ENCODE peak calls at places on chromosomes 11 and 22, in six cellular contexts. U, E, K, R, I and L are unnamed samples.

GRCh38 chr11:32069361-32070058 is 21.4 kb upstream of the RCN1 start:
- ATAC-seq in U (no peak), E (no peak), K (no peak), R (no peak), I (peak), L (no peak)

GRCh38 chr11:22508691-22509090 is 116.9 kb downstream of the FANCF start:
- ATAC-seq in U (no peak), E (no peak), K (no peak), R (no peak), I (no peak), L (no peak)

GRCh38 chr22:45516923-45517675 is 14.4 kb downstream of the FBLN1 start:
- ATAC-seq in U (peak), E (peak), K (no peak), R (no peak), I (no peak), L (no peak)

GRCh38 chr11:75768909-75769771 is 562 bp downstream of the DGAT2 start:
- ATAC-seq in U (no peak), E (no peak), K (peak), R (peak), I (peak), L (no peak)

GRCh38 chr11:102560555-102561011 is 30.0 kb upstream of the MMP7 start:
- ATAC-seq in U (peak), E (no peak), K (no peak), R (no peak), I (peak), L (peak)

GRCh38 chr11:1507381-1508140 is 21.0 kb upstream of the MOB2 start:
- ATAC-seq in U (no peak), E (no peak), K (no peak), R (no peak), I (no peak), L (peak)

GRCh38 chr22:44765571-44766285 is 13.4 kb downstream of the ARHGAP8 start:
- ATAC-seq in U (peak), E (no peak), K (no peak), R (no peak), I (no peak), L (no peak)

GRCh38 chr11:20020198-20020597 is 140.1 kb downstream of the DBX1 start:
- ATAC-seq in U (no peak), E (no peak), K (no peak), R (peak), I (no peak), L (no peak)

GRCh38 chr11:101915811-101916291 is 471 bp downstream of the ANGPTL5 start:
- ATAC-seq in U (no peak), E (peak), K (no peak), R (peak), I (peak), L (no peak)

GRCh38 chr11:16816358-16817270 is 78.2 kb downstream of the C11orf58 start:
- ATAC-seq in U (no peak), E (no peak), K (no peak), R (no peak), I (no peak), L (no peak)

GRCh38 chr11:16818284-16818683 is 79.8 kb downstream of the C11orf58 start:
- ATAC-seq in U (no peak), E (peak), K (no peak), R (peak), I (no peak), L (no peak)

GRCh38 chr11:16817321-16817720 is 78.9 kb downstream of the C11orf58 start:
- ATAC-seq in U (no peak), E (no peak), K (no peak), R (no peak), I (no peak), L (no peak)

GRCh38 chr11:16825091-16825490 is 86.6 kb downstream of the C11orf58 start:
- ATAC-seq in U (no peak), E (no peak), K (no peak), R (no peak), I (no peak), L (no peak)

DNA sequence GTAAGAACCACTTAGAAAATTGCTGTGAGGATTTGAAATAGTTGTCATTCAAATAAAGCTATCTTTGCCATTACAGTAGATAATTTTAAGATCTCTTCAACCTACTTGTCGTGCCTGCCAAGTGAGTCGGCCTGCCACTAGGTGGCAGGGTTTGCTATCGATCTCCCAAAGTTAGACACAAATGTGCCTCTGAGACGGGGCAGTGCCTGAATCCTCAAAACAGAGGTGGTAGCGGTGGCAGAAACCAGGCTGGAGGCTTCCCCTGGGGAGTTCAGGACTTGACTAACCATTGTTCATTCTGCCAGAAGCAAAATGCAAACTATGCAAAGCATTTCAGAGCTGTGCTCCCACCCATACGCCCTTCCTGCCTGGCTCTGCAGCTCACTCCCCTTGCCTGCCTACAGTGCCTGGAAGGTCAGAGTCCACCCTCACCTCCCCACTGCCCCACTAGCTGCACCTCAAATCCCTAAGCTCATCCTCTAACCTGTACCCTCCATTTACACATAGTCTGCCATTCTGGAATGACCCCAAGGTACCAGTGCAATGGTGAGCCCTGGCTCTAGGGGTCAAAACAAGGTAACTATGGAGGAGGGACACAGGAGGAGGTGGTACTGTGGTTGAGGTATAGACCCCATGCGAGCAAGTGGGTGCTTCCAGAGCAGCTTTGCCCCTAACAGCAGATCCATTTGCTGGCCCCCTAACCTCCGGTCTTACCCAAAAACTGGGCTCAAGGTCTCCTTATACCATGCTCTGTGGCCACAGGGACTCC is 82.1 kb downstream of the C11orf58 start:
- ATAC-seq in U (peak), E (peak), K (peak), R (peak), I (peak), L (peak)
- TF ChIP-seq EP300 in U (no peak), E (no peak), K (no peak), R (no peak), I (no peak), L (no peak)

GRCh38 chr22:40680819-40681183 is 1.5 kb downstream of the MCHR1 start:
- ATAC-seq in U (no peak), E (no peak), K (no peak), R (no peak), I (no peak), L (no peak)

GRCh38 chr22:40684728-40685127 is 5.4 kb downstream of the MCHR1 start:
- ATAC-seq in U (no peak), E (no peak), K (no peak), R (no peak), I (no peak), L (no peak)

GRCh38 chr22:40687706-40688105 is 8.4 kb downstream of the MCHR1 start:
- ATAC-seq in U (no peak), E (no peak), K (no peak), R (no peak), I (no peak), L (no peak)

GRCh38 chr22:40681451-40681850 is 2.2 kb downstream of the MCHR1 start:
- ATAC-seq in U (no peak), E (no peak), K (no peak), R (no peak), I (no peak), L (no peak)

GRCh38 chr22:40685406-40685805 is 6.1 kb downstream of the MCHR1 start:
- ATAC-seq in U (no peak), E (no peak), K (no peak), R (no peak), I (no peak), L (no peak)
- TF ChIP-seq EP300 in U (no peak), E (no peak), K (no peak), R (no peak), I (no peak), L (no peak)

DNA sequence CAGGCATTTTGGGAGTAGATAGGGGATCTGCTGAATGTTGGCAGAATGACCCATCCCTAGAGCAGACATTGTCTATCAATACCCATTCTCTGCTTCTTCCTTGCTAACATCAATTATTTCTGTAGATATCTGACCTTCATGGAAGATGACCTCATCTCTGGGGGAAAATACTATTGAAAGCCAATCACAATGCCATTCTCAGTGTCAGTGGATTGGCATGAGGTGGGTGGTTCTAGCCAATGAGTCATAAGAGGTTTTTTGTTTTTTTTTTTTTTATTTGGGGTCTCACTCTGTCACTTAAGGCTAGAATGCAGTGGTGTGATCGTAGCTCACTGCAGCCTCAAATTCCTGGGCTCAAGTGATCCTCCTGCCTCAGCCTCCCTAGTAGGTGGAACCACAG is 42.5 kb downstream of the SNX19 start:
- ATAC-seq in U (no peak), E (no peak), K (no peak), R (no peak), I (no peak), L (no peak)
- TF ChIP-seq EP300 in U (no peak), E (no peak), K (no peak), R (no peak), I (no peak), L (no peak)

GRCh38 chr11:36271794-36272409 is 17.3 kb downstream of the COMMD9 start:
- ATAC-seq in U (no peak), E (no peak), K (no peak), R (peak), I (no peak), L (no peak)

GRCh38 chr11:36268337-36268931 is 20.8 kb downstream of the COMMD9 start:
- ATAC-seq in U (no peak), E (no peak), K (no peak), R (no peak), I (no peak), L (no peak)

GRCh38 chr11:36278531-36279245 is 10.5 kb downstream of the COMMD9 start:
- ATAC-seq in U (no peak), E (peak), K (no peak), R (peak), I (no peak), L (no peak)

DNA sequence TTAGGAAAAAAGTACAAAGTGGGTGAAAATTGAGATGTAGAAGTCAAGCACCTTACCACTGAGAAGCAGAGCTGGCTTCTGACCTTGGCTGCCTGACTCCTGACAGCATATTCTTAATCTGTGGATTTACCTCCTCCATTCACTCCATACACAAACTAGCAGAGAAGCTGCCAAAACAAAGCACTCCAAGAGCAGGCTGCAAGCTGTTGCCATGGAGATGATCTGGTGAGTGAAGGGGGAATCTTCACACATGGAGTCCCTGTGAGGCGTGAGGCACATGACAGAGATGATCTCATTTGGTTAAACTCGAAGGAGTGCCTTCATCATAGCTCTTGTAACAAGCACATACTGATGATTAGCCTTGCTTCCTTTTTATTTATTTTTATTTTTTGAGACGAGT is 16.1 kb downstream of the COMMD9 start:
- ATAC-seq in U (no peak), E (no peak), K (no peak), R (no peak), I (no peak), L (no peak)
- TF ChIP-seq EP300 in U (no peak), E (no peak), K (no peak), R (no peak), I (no peak), L (no peak)

GRCh38 chr22:22073769-22074561 is 91.4 kb upstream of the TOP3B start:
- ATAC-seq in U (no peak), E (no peak), K (no peak), R (no peak), I (no peak), L (no peak)
- TF ChIP-seq EP300 in U (no peak), E (no peak), K (no peak), R (no peak), I (no peak), L (no peak)

GRCh38 chr11:28547395-28547794 is 439.2 kb downstream of the METTL15 start:
- ATAC-seq in U (no peak), E (no peak), K (no peak), R (no peak), I (no peak), L (peak)
- TF ChIP-seq EP300 in U (no peak), E (no peak), K (no peak), R (no peak), I (no peak), L (no peak)

GRCh38 chr22:39426380-39427043 is 26.9 kb downstream of the TAB1 start:
- ATAC-seq in U (no peak), E (no peak), K (no peak), R (no peak), I (no peak), L (no peak)
- TF ChIP-seq EP300 in U (no peak), E (no peak), K (no peak), R (no peak), I (no peak), L (no peak)

DNA sequence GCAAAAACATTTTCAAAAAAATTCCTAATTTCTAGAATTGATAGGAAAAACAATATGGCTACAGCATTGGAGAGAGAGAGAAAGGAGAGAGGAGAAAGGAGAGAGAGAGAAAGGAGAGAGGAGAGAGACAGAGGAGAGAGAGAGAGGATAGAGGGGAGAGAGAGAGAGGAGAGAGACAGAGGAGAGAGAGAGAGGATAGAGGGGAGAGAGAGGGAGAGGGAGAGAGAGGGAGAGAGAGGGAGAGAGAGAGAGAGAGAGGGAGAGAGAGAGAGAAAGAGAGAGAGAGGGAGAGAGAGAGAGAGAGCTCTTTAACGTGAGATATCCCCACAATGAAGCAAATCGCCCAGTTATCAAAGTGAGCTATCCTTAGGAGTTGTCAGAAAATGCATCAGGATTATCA is 737 bp upstream of the TYR start:
- ATAC-seq in U (no peak), E (no peak), K (no peak), R (no peak), I (no peak), L (no peak)
- TF ChIP-seq EP300 in U (no peak), E (no peak), K (no peak), R (no peak), I (no peak), L (no peak)

DNA sequence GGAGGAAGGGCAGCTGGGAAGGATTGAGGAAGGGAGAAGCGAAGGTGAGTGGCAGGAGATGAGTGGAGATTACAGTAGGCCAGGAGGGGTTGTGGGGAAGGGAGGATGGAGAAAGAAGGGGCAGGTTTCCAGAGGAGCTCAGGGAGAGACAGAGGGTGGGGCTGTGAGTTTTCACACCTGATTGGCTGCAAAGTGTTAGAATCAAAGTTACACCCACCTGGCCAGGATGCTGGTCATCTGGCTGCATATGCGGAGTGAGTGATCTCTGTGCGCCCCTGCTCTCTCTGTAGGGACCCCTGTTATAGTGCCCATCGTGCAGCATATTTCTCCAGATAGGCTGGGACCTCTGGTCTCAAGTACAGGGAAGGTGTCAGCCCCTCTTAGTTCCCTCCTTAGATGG is 18.3 kb downstream of the AMPD3 start:
- ATAC-seq in U (peak), E (no peak), K (no peak), R (no peak), I (no peak), L (no peak)
- TF ChIP-seq EP300 in U (no peak), E (no peak), K (no peak), R (no peak), I (no peak), L (no peak)